ENCODE peak calls at places on chromosomes 7 and 10, in nine cellular contexts. H is CD4-positive, alpha-beta T cell; Y is prostate gland; U is esophagus squamous epithelium; V is coronary artery; L is tibial artery; W is vagina; E is CD4-positive, CD25-positive, alpha-beta regulatory T cell; J is RWPE1. N is an unnamed sample.

GRCh38 chr7:143934526-143935340 is at the start of gene OR2F2:
- DNase-seq in E (no peak), H (no peak), L (no peak), Y (no peak), J (no peak), V (no peak), W (no peak), U (no peak), N (no peak)

GRCh38 chr10:76309744-76310441 is 878.5 kb downstream of the LRMDA start:
- DNase-seq in H (no peak), J (no peak), Y (no peak), W (no peak), V (no peak), L (no peak), E (no peak), U (no peak), N (no peak)

GRCh38 chr10:125151824-125152634 is 8.3 kb downstream of the CTBP2 start:
- DNase-seq in E (no peak), W (no peak), U (no peak), J (no peak), H (no peak), V (no peak), Y (no peak), L (no peak), N (no peak)

GRCh38 chr7:22109761-22110160 is 164.1 kb upstream of the CDCA7L start:
- DNase-seq in E (no peak), Y (no peak), W (no peak), J (no peak), V (no peak), L (no peak), H (no peak), U (no peak), N (no peak)

GRCh38 chr10:23535381-23535780 is 96.5 kb downstream of the OTUD1 start:
- DNase-seq in W (no peak), V (no peak), E (no peak), U (no peak), J (no peak), L (no peak), H (no peak), Y (no peak), N (no peak)

GRCh38 chr7:80439894-80440811 is 71.7 kb downstream of the GNAT3 start:
- DNase-seq in V (no peak), J (peak; percentile 20), E (no peak), U (no peak), W (no peak), L (no peak), Y (no peak), H (no peak), N (peak; percentile 76)

GRCh38 chr10:132748135-132748534 is 37.8 kb downstream of the NKX6-2 start:
- DNase-seq in J (no peak), Y (no peak), U (no peak), H (no peak), V (no peak), W (no peak), L (no peak), E (no peak), N (no peak)

GRCh38 chr10:117143424-117143823 is 5.4 kb upstream of the VAX1 start:
- DNase-seq in H (no peak), J (no peak), Y (no peak), W (no peak), V (no peak), E (no peak), L (no peak), U (no peak), N (no peak)

GRCh38 chr10:119079572-119080520 is 771 bp downstream of the EIF3A start:
- DNase-seq in U (peak; percentile 38), Y (peak; percentile 60), J (peak; percentile 91), E (peak; percentile 41), H (peak; percentile 27), L (peak; percentile 65), W (no peak), V (peak; percentile 85), N (peak; percentile 54)

GRCh38 chr7:157431951-157432540 is 95.2 kb downstream of the DNAJB6 start:
- DNase-seq in J (no peak), E (no peak), V (no peak), H (no peak), U (no peak), W (no peak), L (no peak), Y (no peak), N (no peak)

GRCh38 chr7:93981480-93981874 is 22.7 kb downstream of the BET1 start:
- DNase-seq in U (no peak), E (no peak), L (no peak), Y (no peak), J (no peak), H (no peak), W (no peak), V (no peak), N (no peak)

GRCh38 chr10:70925377-70926214 is 37.2 kb upstream of the PCBD1 start:
- DNase-seq in Y (peak; percentile 23), J (peak; percentile 70), H (peak; percentile 32), E (peak; percentile 12), L (peak; percentile 36), W (no peak), U (no peak), V (no peak), N (peak; percentile 30)

GRCh38 chr10:7467031-7467667 is 56.3 kb upstream of the SFMBT2 start:
- DNase-seq in E (no peak), H (no peak), U (no peak), W (no peak), V (no peak), L (no peak), Y (no peak), J (no peak), N (no peak)

GRCh38 chr7:107370816-107371215 is 99.0 kb upstream of the GPR22 start:
- DNase-seq in J (no peak), W (no peak), V (no peak), Y (no peak), L (no peak), H (no peak), U (no peak), E (no peak), N (no peak)

GRCh38 chr7:45581271-45581780 is 7.2 kb downstream of the ADCY1 start:
- DNase-seq in E (no peak), U (no peak), L (no peak), W (no peak), H (no peak), Y (no peak), J (no peak), V (no peak), N (no peak)

GRCh38 chr7:136214356-136214755 is 237.2 kb upstream of the MTPN start:
- DNase-seq in L (no peak), W (no peak), H (no peak), Y (no peak), V (no peak), J (no peak), E (no peak), U (no peak), N (no peak)
- H3K27ac ChIP-seq in L (no peak overlapping the region), W (no peak overlapping the region), H (no peak overlapping the region), Y (no peak overlapping the region), V (no peak overlapping the region), J (no peak overlapping the region), E (no peak overlapping the region), U (no peak overlapping the region), N (no peak overlapping the region)

DNA sequence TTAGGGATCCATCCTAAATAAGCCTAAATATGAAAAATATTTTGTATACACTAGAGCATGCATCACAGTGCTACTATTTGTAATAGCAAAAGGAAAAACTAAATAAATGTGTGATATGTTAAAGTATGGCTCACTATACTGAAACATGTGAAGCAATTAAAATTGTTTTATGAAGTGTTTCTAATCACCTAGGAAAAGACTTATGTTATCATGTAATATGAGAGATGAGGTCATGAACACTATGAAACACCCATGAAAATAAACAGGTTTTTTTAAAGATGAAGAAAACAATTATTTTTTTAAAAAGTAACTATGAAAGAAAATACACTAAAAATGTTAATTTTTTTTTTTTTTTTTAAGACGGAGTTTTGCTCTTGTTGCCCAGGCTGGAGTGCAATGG is 16.8 kb upstream of the ARHGAP12 start:
- DNase-seq in V (no peak), Y (no peak), W (no peak), L (no peak), H (no peak), J (no peak), U (no peak), E (no peak), N (no peak)
- H3K27ac ChIP-seq in V (no peak overlapping the region), Y (no peak overlapping the region), W (no peak overlapping the region), L (no peak overlapping the region), H (no peak overlapping the region), J (no peak overlapping the region), U (no peak overlapping the region), E (no peak overlapping the region), N (no peak overlapping the region)

GRCh38 chr7:38185938-38186337 is 7.9 kb downstream of the STARD3NL start:
- DNase-seq in U (no peak), V (no peak), E (no peak), L (no peak), W (no peak), H (no peak), J (no peak), Y (no peak), N (no peak)

GRCh38 chr7:38189256-38189938 is 11.4 kb downstream of the STARD3NL start:
- DNase-seq in V (no peak), H (no peak), W (no peak), Y (no peak), J (no peak), U (no peak), E (no peak), L (no peak), N (no peak)

GRCh38 chr7:38186593-38187314 is 8.7 kb downstream of the STARD3NL start:
- DNase-seq in J (peak; percentile 42), Y (no peak), U (no peak), V (no peak), L (no peak), W (no peak), H (no peak), E (no peak), N (no peak)

GRCh38 chr7:38190010-38190409 is 12.0 kb downstream of the STARD3NL start:
- DNase-seq in L (no peak), U (no peak), Y (no peak), J (no peak), E (no peak), V (no peak), W (no peak), H (no peak), N (no peak)

DNA sequence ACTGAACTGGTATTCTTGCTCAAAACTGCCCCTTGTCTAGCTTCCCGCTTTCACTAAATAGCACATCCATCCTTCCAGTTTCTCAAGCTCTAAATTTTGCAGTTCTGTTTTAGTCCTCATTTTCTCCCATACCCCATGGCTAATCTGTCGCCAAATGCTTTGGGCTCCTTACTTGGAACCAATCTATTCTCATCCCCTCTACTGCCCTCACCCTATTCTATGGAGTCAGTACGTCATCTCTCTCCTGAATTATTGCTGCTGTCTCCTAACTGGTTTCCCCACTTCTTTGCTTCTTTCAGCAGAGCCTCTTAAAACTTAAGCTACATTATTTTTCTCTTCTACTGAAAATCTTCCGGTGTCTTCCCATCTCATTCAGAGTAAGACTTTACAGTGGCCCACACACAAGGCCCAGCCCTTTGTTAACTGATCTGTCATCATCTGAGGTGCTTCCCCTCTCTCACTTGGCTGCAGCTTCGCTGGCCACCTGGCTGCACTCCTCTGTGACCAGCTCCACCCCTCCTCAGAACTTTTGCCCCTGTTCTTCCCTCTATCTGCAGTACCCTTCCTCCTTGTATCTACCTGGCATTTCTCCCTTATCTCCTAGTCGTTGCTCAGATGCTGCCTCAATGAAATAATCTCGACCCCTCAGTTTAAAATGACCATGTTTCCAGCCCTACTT is 9.9 kb downstream of the STARD3NL start:
- DNase-seq in L (no peak), Y (no peak), H (no peak), V (no peak), J (no peak), W (no peak), U (no peak), E (no peak), N (no peak)
- H3K27ac ChIP-seq in L (no peak overlapping the region), Y (no peak overlapping the region), H (no peak overlapping the region), V (no peak overlapping the region), J (no peak overlapping the region), W (no peak overlapping the region), U (no peak overlapping the region), E (no peak overlapping the region), N (no peak overlapping the region)

GRCh38 chr7:103795787-103796186 is 193.7 kb downstream of the RELN start:
- DNase-seq in L (no peak), W (no peak), J (no peak), H (no peak), Y (no peak), V (no peak), E (no peak), U (no peak), N (no peak)
- H3K27ac ChIP-seq in L (no peak overlapping the region), W (no peak overlapping the region), J (no peak overlapping the region), H (no peak overlapping the region), Y (no peak overlapping the region), V (no peak overlapping the region), E (no peak overlapping the region), U (no peak overlapping the region), N (no peak overlapping the region)